ENCODE peak calls at places on chromosomes 12 and 14, in four cellular contexts. One of them, this sample, is unnamed. For H3K27me3 and H3K4me1, the result is how much of the 10 kb centered on the place peaks cover.

GRCh38 chr14:89469210-89470198 is 52.5 kb upstream of the FOXN3 start:
- DNase-seq in cardiac muscle cell: no peak
- DNase-seq in left ventricle myocardium inferior: no peak
- DNase-seq in HepG2: no peak
- DNase-seq in this sample: no peak

GRCh38 chr12:117790948-117791347 is 177.8 kb downstream of the KSR2 start:
- DNase-seq in cardiac muscle cell: no peak
- DNase-seq in left ventricle myocardium inferior: no peak
- DNase-seq in HepG2: no peak
- DNase-seq in this sample: no peak

GRCh38 chr12:124500232-124501079 is 67.0 kb downstream of the NCOR2 start:
- DNase-seq in cardiac muscle cell: peak
- DNase-seq in left ventricle myocardium inferior: no peak
- DNase-seq in HepG2: peak
- DNase-seq in this sample: peak

GRCh38 chr12:52296572-52297215 is 5.4 kb upstream of the KRT81 start:
- DNase-seq in cardiac muscle cell: no peak
- DNase-seq in left ventricle myocardium inferior: no peak
- DNase-seq in HepG2: no peak
- DNase-seq in this sample: no peak

GRCh38 chr14:30387856-30388255 is 171.1 kb upstream of the G2E3 start:
- DNase-seq in cardiac muscle cell: no peak
- DNase-seq in left ventricle myocardium inferior: no peak
- DNase-seq in HepG2: peak
- DNase-seq in this sample: no peak

GRCh38 chr14:66477567-66477966 is 8.6 kb upstream of the CCDC196 start:
- DNase-seq in cardiac muscle cell: no peak
- DNase-seq in left ventricle myocardium inferior: no peak
- DNase-seq in HepG2: no peak
- DNase-seq in this sample: no peak

GRCh38 chr14:61469771-61470170 is 148.4 kb downstream of the PRKCH start:
- DNase-seq in cardiac muscle cell: no peak
- DNase-seq in left ventricle myocardium inferior: no peak
- DNase-seq in HepG2: no peak
- DNase-seq in this sample: no peak

GRCh38 chr12:16086462-16086861 is 175.3 kb downstream of the DERA start:
- DNase-seq in cardiac muscle cell: no peak
- DNase-seq in left ventricle myocardium inferior: no peak
- DNase-seq in HepG2: peak
- DNase-seq in this sample: no peak

GRCh38 chr12:3533703-3534386 is 42.8 kb downstream of the PRMT8 start:
- DNase-seq in cardiac muscle cell: peak
- DNase-seq in left ventricle myocardium inferior: peak
- DNase-seq in HepG2: no peak
- DNase-seq in this sample: no peak

GRCh38 chr14:73865536-73866113 is 14.0 kb downstream of the PTGR2 start:
- DNase-seq in cardiac muscle cell: no peak
- DNase-seq in left ventricle myocardium inferior: no peak
- DNase-seq in HepG2: no peak
- DNase-seq in this sample: no peak

GRCh38 chr14:89912667-89913211 is 41.8 kb downstream of the EFCAB11 start:
- DNase-seq in cardiac muscle cell: peak
- DNase-seq in left ventricle myocardium inferior: no peak
- DNase-seq in HepG2: peak
- DNase-seq in this sample: peak

GRCh38 chr12:94811611-94812010 is 161.3 kb upstream of the TMCC3 start:
- DNase-seq in cardiac muscle cell: no peak
- DNase-seq in left ventricle myocardium inferior: no peak
- DNase-seq in HepG2: no peak
- DNase-seq in this sample: no peak

GRCh38 chr14:68084256-68084655 is 264.7 kb downstream of the RAD51B start:
- DNase-seq in cardiac muscle cell: peak
- DNase-seq in left ventricle myocardium inferior: no peak
- DNase-seq in HepG2: no peak
- DNase-seq in this sample: no peak

GRCh38 chr14:101029668-101030290 is 126.3 kb upstream of the RTL1 start:
- DNase-seq in cardiac muscle cell: no peak
- DNase-seq in left ventricle myocardium inferior: peak
- DNase-seq in HepG2: no peak
- DNase-seq in this sample: no peak

GRCh38 chr14:38210587-38211257 is 3.0 kb downstream of the SSTR1 start:
- DNase-seq in cardiac muscle cell: peak
- DNase-seq in left ventricle myocardium inferior: peak
- DNase-seq in HepG2: no peak
- DNase-seq in this sample: no peak

GRCh38 chr14:100011568-100012325 is 53.5 kb upstream of the EVL start:
- DNase-seq in cardiac muscle cell: no peak
- DNase-seq in left ventricle myocardium inferior: no peak
- DNase-seq in HepG2: no peak
- DNase-seq in this sample: no peak

GRCh38 chr12:59088673-59089072 is 168.4 kb upstream of the LRIG3 start:
- DNase-seq in cardiac muscle cell: peak
- DNase-seq in left ventricle myocardium inferior: no peak
- DNase-seq in HepG2: no peak
- DNase-seq in this sample: no peak

GRCh38 chr12:128055567-128055966 is 211.4 kb upstream of the TMEM132C start:
- DNase-seq in cardiac muscle cell: no peak
- DNase-seq in left ventricle myocardium inferior: no peak
- DNase-seq in HepG2: no peak
- DNase-seq in this sample: no peak

GRCh38 chr12:128052777-128053176 is 214.2 kb upstream of the TMEM132C start:
- DNase-seq in cardiac muscle cell: no peak
- DNase-seq in left ventricle myocardium inferior: no peak
- DNase-seq in HepG2: no peak
- DNase-seq in this sample: no peak

GRCh38 chr12:128059621-128060370 is 207.2 kb upstream of the TMEM132C start:
- DNase-seq in cardiac muscle cell: no peak
- DNase-seq in left ventricle myocardium inferior: no peak
- DNase-seq in HepG2: no peak
- DNase-seq in this sample: no peak

GRCh38 chr12:128057586-128057985 is 209.4 kb upstream of the TMEM132C start:
- DNase-seq in cardiac muscle cell: no peak
- DNase-seq in left ventricle myocardium inferior: no peak
- DNase-seq in HepG2: no peak
- DNase-seq in this sample: no peak

GRCh38 chr12:128056299-128056885 is 210.6 kb upstream of the TMEM132C start:
- DNase-seq in cardiac muscle cell: no peak
- DNase-seq in left ventricle myocardium inferior: no peak
- DNase-seq in HepG2: no peak
- DNase-seq in this sample: no peak
- H3K27me3 ChIP-seq in cardiac muscle cell: under half
- H3K27me3 ChIP-seq in left ventricle myocardium inferior: under half
- H3K27me3 ChIP-seq in HepG2: under half
- H3K27me3 ChIP-seq in this sample: under half

DNA sequence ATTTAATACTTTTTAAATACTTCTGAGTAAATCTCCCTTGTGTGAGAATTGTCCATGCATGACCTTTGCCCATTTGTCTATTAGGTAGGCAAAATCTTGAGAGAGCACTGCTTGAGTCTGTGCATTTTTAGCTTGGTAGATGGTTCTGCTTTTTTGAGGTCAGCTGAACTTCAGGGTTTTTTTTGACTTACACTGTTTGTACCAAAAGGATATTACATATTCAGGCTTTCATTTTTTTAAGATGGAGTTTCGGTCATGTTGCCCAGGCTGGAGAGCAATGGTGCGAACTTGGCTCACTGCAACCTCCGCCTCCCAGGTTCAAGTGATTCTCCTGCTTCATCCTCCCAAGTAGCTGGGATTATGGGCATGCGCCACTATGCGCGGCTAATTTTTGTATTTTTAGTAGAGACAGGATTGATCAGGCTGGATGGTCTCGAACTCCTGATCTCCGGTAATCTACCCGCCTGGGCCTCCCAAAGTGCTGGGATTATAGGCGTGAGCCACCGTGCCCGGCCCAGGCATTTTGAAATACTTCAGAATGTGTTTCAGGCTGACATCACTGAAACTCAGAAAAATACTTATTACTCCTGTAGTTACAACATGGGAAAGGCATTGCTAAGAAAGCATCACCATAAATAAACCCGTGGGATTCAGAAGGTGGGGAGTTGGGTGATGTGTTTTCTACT is 11.1 kb downstream of the RASSF3 start:
- DNase-seq in cardiac muscle cell: peak
- DNase-seq in left ventricle myocardium inferior: no peak
- DNase-seq in HepG2: no peak
- DNase-seq in this sample: no peak
- H3K4me1 ChIP-seq in cardiac muscle cell: under half
- H3K4me1 ChIP-seq in left ventricle myocardium inferior: half or more
- H3K4me1 ChIP-seq in HepG2: under half
- H3K4me1 ChIP-seq in this sample: half or more

DNA sequence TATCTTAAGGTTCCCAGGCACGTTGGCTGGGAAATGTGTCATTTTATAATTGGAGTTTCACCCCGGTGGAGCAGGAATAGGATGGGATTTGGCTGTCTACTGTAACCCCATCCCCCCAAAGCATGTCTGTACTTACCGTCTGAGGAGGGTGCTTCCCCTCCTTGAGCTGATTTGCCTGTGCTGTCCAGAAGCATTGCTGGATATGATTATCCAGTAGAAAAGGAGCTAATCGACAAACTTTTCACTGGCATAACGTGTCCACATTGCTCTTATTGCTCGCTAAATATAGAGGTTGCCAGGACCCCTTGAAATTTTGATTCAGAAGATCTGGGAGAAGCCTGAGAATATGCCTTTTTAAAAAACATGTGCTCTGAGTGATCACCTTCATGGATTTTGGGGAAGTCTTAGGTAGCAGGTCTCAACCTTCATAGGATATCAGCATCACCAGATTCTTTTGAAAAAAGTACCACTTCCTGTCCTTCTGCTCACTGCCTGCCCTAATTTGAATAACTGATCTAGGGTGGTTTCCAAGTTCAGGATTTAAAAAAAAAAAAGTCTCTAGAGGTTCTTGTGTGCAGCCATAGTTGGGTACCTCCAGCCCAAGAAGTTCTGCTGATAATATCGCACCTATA is 80.4 kb upstream of the KCNA1 start:
- DNase-seq in cardiac muscle cell: no peak
- DNase-seq in left ventricle myocardium inferior: no peak
- DNase-seq in HepG2: no peak
- DNase-seq in this sample: no peak
- H3K4me3 ChIP-seq in cardiac muscle cell: no peak
- H3K4me3 ChIP-seq in left ventricle myocardium inferior: no peak
- H3K4me3 ChIP-seq in HepG2: no peak
- H3K4me3 ChIP-seq in this sample: no peak

GRCh38 chr14:95698287-95698686 is 12.1 kb downstream of the TCL1B start:
- DNase-seq in cardiac muscle cell: no peak
- DNase-seq in left ventricle myocardium inferior: no peak
- DNase-seq in HepG2: no peak
- DNase-seq in this sample: no peak

GRCh38 chr14:95699397-95699796 is 13.2 kb downstream of the TCL1B start:
- DNase-seq in cardiac muscle cell: no peak
- DNase-seq in left ventricle myocardium inferior: no peak
- DNase-seq in HepG2: no peak
- DNase-seq in this sample: no peak

GRCh38 chr14:95697764-95698163 is 11.5 kb downstream of the TCL1B start:
- DNase-seq in cardiac muscle cell: no peak
- DNase-seq in left ventricle myocardium inferior: no peak
- DNase-seq in HepG2: no peak
- DNase-seq in this sample: no peak

GRCh38 chr14:95701846-95702221 is 12.1 kb downstream of the TCL1A start:
- DNase-seq in cardiac muscle cell: peak
- DNase-seq in left ventricle myocardium inferior: no peak
- DNase-seq in HepG2: no peak
- DNase-seq in this sample: no peak

DNA sequence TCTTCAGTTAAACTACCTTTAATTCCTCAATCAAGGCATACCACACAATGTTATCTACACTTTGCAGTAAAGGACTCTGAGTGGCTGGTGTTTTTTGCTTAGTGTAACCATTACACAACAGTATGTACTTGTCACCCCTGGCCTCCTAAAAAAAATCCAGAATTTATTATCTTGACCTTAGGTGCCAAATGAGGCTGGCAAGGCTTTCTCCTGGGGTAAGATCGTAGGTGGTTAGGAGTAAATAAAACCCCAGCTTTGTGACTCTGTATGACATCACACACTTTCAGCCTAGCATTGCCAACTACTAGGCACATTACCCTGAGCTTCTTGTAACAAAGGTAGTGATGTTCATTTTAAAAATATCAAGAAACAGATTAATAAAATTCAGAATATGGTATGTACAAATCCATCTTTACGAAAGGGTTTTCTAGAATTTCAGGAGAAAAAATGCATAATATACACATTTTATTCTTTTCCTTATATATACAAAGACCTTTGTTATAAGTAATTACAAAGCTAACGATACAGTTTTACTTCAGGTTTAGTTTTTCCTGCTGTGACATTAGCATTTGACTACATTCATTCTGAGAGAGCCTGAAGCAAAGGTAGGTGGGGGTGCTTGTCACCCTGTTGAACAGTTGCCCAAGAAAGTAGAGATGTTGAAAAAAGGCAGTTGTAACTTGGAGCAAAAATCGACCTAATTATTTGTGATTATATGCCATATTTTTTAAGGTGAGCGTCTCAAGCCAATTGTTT is 13.5 kb downstream of the TCL1A start:
- DNase-seq in cardiac muscle cell: no peak
- DNase-seq in left ventricle myocardium inferior: no peak
- DNase-seq in HepG2: no peak
- DNase-seq in this sample: no peak
- H3K27me3 ChIP-seq in cardiac muscle cell: half or more
- H3K27me3 ChIP-seq in left ventricle myocardium inferior: half or more
- H3K27me3 ChIP-seq in HepG2: under half
- H3K27me3 ChIP-seq in this sample: under half